ENCODE peak calls at places on chromosomes 11 and 22, in eight cellular contexts. T is HTR-8/SVneo, G is kidney glomerular epithelial cell, Q is dorsolateral prefrontal cortex, S is NCI-H1105 treated with DMSO at 0.1 percent for 48 hours, P is ELR, D is fibroblast of lung, M is esophagus squamous epithelium. X is an unnamed sample.

GRCh38 chr11:2387266-2387982 is 10.3 kb downstream of the CD81 start:
- DNase-seq in T (no peak), D (peak), P (peak), S (no peak), G (peak), M (no peak), Q (peak), X (no peak)

GRCh38 chr11:107439586-107440201 is 17.9 kb downstream of the CWF19L2 start:
- DNase-seq in T (no peak), P (no peak), M (no peak), D (no peak), Q (no peak), S (no peak), G (no peak), X (no peak)

GRCh38 chr22:26542831-26543230 is 30.6 kb upstream of the TFIP11 start:
- DNase-seq in M (no peak), Q (no peak), T (no peak), S (no peak), P (no peak), D (no peak), G (no peak), X (no peak)

GRCh38 chr11:75342966-75343870 is 8.2 kb downstream of the ARRB1 start:
- DNase-seq in Q (no peak), P (peak), T (no peak), D (peak), G (no peak), S (no peak), M (no peak), X (no peak)

GRCh38 chr22:49968313-49968830 is 7.8 kb downstream of the PIM3 start:
- DNase-seq in D (no peak), G (no peak), M (no peak), P (no peak), Q (peak), S (no peak), T (no peak), X (no peak)

GRCh38 chr11:69413015-69413801 is 68.3 kb upstream of the LINC01488 start:
- DNase-seq in P (no peak), G (no peak), S (no peak), M (no peak), T (no peak), Q (no peak), D (no peak), X (no peak)

GRCh38 chr11:117072517-117073218 is 25.6 kb downstream of the SIK3 start:
- DNase-seq in Q (no peak), G (peak), D (peak), M (no peak), P (peak), T (peak), S (no peak), X (no peak)

GRCh38 chr11:832529-833113 is at the start of gene CD151:
- DNase-seq in Q (no peak), P (peak), M (no peak), T (peak), S (peak), G (peak), D (no peak), X (peak)

GRCh38 chr11:76654310-76654851 is 16.2 kb downstream of the LRRC32 start:
- DNase-seq in G (no peak), S (no peak), T (no peak), Q (peak), D (peak), P (no peak), M (no peak), X (no peak)

X was measured in CD4-positive, CD25-positive, alpha-beta regulatory T cell.